ENCODE peak calls at places on chromosomes 5 and 9, in eight cellular contexts. D, B, A, V, N, T, G and M are unnamed samples.
A peak's percentile ranks its signal among the peaks of the same experiment; 100 is the strongest.

GRCh38 chr9:18317896-18318295 is 156.1 kb upstream of the ADAMTSL1 start:
- DNase-seq in B (no peak), V (no peak), A (no peak), N (no peak), G (no peak), T (no peak), D (no peak), M (no peak)

GRCh38 chr9:104911029-104911607 is 16.8 kb downstream of the ABCA1 start:
- DNase-seq in N (no peak), A (no peak), B (no peak), G (no peak), V (no peak), D (no peak), T (no peak), M (no peak)

GRCh38 chr9:129197978-129198736 is 20.1 kb upstream of the IER5L start:
- DNase-seq in T (no peak), D (no peak), G (no peak), V (no peak), N (no peak), B (peak; percentile 36), A (peak; percentile 89), M (no peak)

GRCh38 chr9:135076876-135077430 is 10.5 kb upstream of the OLFM1 start:
- DNase-seq in A (peak; percentile 44), N (no peak), D (no peak), B (no peak), G (peak; percentile 11), T (no peak), V (peak; percentile 41), M (no peak)

GRCh38 chr5:129384736-129385135 is 75.4 kb upstream of the ADAMTS19 start:
- DNase-seq in N (no peak), A (no peak), B (no peak), T (no peak), V (no peak), D (no peak), G (no peak), M (no peak)

GRCh38 chr5:172503925-172504730 is 49.8 kb upstream of the SH3PXD2B start:
- DNase-seq in V (peak; percentile 30), A (peak; percentile 80), T (peak; percentile 2), B (peak; percentile 73), D (peak; percentile 67), G (no peak), N (no peak), M (peak; percentile 92)

GRCh38 chr5:154446183-154447073 is 631 bp downstream of the SAP30L start:
- DNase-seq in A (peak; percentile 83), T (peak; percentile 43), G (peak; percentile 54), D (peak; percentile 92), B (peak; percentile 49), N (no peak), V (peak; percentile 94), M (peak; percentile 92)

GRCh38 chr5:175857986-175858385 is 13.4 kb upstream of the CPLX2 start:
- DNase-seq in T (no peak), G (no peak), V (no peak), D (no peak), A (no peak), B (no peak), N (no peak), M (no peak)

GRCh38 chr5:137442660-137443059 is 56.5 kb downstream of the SPOCK1 start:
- DNase-seq in B (no peak), G (no peak), T (no peak), D (no peak), N (no peak), V (no peak), A (no peak), M (peak; percentile 45)

GRCh38 chr5:38479315-38479904 is 77.0 kb downstream of the LIFR start:
- DNase-seq in T (no peak), D (no peak), G (no peak), V (no peak), B (no peak), N (no peak), A (no peak), M (no peak)

GRCh38 chr9:114869845-114870244 is 60.5 kb downstream of the TNFSF8 start:
- DNase-seq in D (no peak), V (peak; percentile 78), T (no peak), A (no peak), B (peak; percentile 52), G (peak; percentile 49), N (no peak), M (no peak)

GRCh38 chr5:125575561-125576504 is 829.4 kb upstream of the ZNF608 start:
- DNase-seq in G (no peak), N (no peak), T (no peak), B (peak; percentile 66), V (no peak), A (peak; percentile 69), D (no peak), M (no peak)

GRCh38 chr5:72460413-72460812 is 46.8 kb downstream of the ZNF366 start:
- DNase-seq in A (no peak), N (no peak), G (no peak), V (no peak), B (no peak), T (no peak), D (peak; percentile 76), M (no peak)

GRCh38 chr5:150158170-150158949 is 2.7 kb upstream of the PDGFRB start:
- DNase-seq in D (peak; percentile 58), T (no peak), G (no peak), A (no peak), N (no peak), B (no peak), V (no peak), M (no peak)

DNA sequence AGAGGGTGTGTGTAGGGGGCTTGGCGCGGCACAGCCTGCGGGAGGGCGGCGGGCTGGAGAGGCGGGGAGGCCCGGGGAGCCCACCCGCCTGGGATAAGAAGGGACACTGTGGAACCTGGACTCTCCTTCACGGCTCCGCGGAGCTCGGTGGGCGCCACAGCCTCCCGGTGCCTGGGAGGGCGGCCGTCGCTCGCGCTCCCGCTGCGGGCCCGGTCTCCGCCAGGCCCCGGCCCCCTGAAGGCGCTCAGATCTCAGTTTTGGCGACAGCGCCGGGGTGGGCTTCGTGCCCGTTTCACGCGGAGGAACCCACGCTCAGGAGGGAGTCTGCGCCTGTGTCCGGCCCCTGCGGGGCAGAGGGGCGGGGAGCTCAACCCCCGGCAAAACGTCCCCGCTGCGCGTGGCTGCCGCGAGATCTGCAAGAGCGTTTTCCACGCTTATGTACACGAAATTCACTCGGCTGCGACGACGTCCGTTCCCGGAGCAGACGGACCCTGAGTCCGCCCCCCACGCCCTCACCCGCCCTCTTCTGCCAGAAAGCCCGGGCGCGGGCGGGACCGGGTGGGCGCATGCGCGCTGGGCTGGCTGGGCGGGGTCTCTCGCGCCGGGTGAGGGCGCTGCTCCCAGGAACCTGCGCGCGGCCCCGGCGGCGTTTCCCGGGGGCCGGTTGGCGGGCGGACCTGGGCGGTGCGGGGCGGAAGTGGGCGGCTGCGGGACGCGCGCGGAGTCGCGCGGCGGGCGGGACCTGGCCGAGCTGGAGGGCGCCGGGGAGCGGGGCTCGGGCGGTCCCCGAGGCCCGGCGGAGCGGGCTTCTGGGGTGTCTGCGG is at the start of gene NELFB:
- DNase-seq in T (peak; percentile 88), A (peak; percentile 95), V (peak; percentile 99), N (no peak), D (peak; percentile 100), G (peak; percentile 96), B (peak; percentile 97), M (peak; percentile 95)
- TF ChIP-seq POLR2A in T (peak; percentile 84), A (peak; percentile 48), V (no peak), N (peak; percentile 50), D (no peak), G (no peak), B (peak; percentile 80), M (peak; percentile 12)

DNA sequence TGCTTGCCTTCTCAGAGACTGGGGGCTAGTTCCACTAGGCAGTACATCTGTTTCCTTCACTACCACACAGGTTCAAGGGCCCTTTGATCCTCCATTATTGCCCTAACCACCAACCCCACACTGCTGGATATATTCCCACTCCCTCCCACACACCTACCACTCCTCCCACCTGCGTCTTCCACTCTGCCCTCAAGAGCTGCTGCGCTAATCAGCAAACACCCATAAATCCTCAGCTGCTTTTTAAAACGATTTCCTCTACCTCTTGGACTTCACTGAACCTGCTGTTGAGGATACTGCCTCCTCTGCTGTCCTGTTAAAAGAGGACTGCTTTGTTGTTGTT is 120.9 kb downstream of the MAPKAP1 start:
- DNase-seq in T (no peak), A (no peak), D (no peak), B (peak; percentile 31), N (no peak), G (no peak), V (no peak), M (no peak)
- TF ChIP-seq POLR2AphosphoS5 in T (no peak), A (no peak), D (no peak), B (no peak), N (no peak), G (no peak), V (no peak), M (no peak)

DNA sequence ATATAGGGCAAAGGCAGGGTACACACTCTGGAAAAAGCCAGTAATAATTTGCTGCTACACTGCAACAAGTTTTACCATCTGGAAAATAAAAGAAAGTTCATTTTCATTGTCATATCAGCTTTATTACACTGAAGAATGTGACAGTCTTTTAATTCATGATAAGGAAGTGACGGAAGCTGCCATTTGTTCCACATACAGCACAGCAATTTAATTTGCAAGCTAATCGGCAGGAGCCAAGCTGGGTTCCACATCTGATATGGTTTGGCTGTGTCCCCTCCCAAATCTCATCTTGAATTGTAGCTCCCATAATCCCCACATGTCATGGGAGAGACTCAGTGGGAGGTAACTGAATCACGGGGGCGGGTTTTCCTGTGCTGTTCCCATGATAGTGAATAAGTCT is 16.5 kb downstream of the PRELID2 start:
- DNase-seq in B (no peak), G (no peak), D (no peak), N (no peak), T (no peak), A (no peak), V (no peak), M (peak; percentile 12)
- H3K27ac ChIP-seq in B (no peak overlapping the region), G (no peak overlapping the region), D (no peak overlapping the region), N (no peak overlapping the region), T (no peak overlapping the region), A (no peak overlapping the region), V (no peak overlapping the region), M (no peak overlapping the region)

GRCh38 chr5:128212206-128212788 is 128.7 kb downstream of the SLC12A2 start:
- DNase-seq in A (no peak), D (no peak), G (no peak), N (no peak), T (no peak), B (no peak), V (no peak), M (no peak)

GRCh38 chr5:128216860-128217531 is 133.4 kb downstream of the SLC12A2 start:
- DNase-seq in A (no peak), T (no peak), B (no peak), G (no peak), N (no peak), D (peak; percentile 18), V (no peak), M (no peak)

GRCh38 chr5:128213833-128214232 is 130.3 kb downstream of the SLC12A2 start:
- DNase-seq in N (no peak), A (no peak), T (no peak), V (no peak), D (no peak), B (no peak), G (no peak), M (no peak)

GRCh38 chr5:128216285-128216684 is 132.7 kb downstream of the SLC12A2 start:
- DNase-seq in A (no peak), T (no peak), N (no peak), D (no peak), G (no peak), V (no peak), B (no peak), M (no peak)

DNA sequence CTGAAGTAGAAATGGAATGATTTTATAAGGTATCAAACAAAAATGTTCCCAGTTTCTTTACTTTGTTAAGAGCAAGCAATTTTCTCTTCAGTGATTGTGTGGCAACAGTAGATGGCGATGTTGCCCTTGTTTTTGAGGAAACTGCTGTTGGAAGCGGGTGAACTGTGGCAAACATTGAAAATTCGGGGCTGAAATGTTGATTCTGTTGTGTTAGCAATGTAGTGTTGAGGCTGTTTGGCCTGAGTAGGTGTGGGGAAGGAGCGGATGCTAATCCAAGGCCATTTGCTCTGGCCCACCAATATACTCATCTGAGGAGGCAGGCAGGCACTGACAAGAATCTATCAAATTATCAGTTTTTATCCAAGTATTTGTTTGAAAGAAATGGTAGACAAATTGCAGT is 129.8 kb downstream of the SLC12A2 start:
- DNase-seq in T (peak; percentile 58), V (no peak), A (no peak), N (peak; percentile 61), G (peak; percentile 50), B (peak; percentile 41), D (no peak), M (no peak)
- TF ChIP-seq POLR2A in T (no peak), V (no peak), A (no peak), N (no peak), G (no peak), B (no peak), D (no peak), M (no peak)